ENCODE peak calls at places on chromosome 16, in six cellular contexts. V is tibial nerve; D is testis; W is CD8-positive, alpha-beta T cell; L is MM.1S; T is ascending aorta. K is an unnamed sample. For H3K4me1, the result is how much of the 10 kb centered on the place peaks cover.

GRCh38 chr16:87956771-87957279 is 5.6 kb downstream of the BANP start:
- DNase-seq in V (no peak), D (no peak), W (no peak), L (no peak), T (no peak), K (no peak)

GRCh38 chr16:52350031-52350430 is 196.9 kb downstream of the TOX3 start:
- DNase-seq in V (no peak), D (no peak), W (no peak), L (no peak), T (no peak), K (no peak)

GRCh38 chr16:58582971-58583765 is 46.5 kb downstream of the CNOT1 start:
- DNase-seq in V (no peak), D (no peak), W (no peak), L (no peak), T (no peak), K (no peak)

GRCh38 chr16:75471723-75472634 is 7.5 kb upstream of the TMEM170A start:
- DNase-seq in V (peak), D (peak), W (peak), L (peak), T (no peak), K (no peak)

GRCh38 chr16:9072806-9073341 is 18.6 kb upstream of the HAPSTR1 start:
- DNase-seq in V (no peak), D (no peak), W (no peak), L (peak), T (no peak), K (no peak)

GRCh38 chr16:88088161-88088581 is 136.9 kb downstream of the BANP start:
- DNase-seq in V (peak), D (peak), W (no peak), L (no peak), T (no peak), K (no peak)

GRCh38 chr16:1564325-1564724 is 30.9 kb downstream of the TMEM204 start:
- DNase-seq in V (no peak), D (no peak), W (no peak), L (no peak), T (no peak), K (no peak)

GRCh38 chr16:70753228-70753627 is 47.7 kb downstream of the VAC14 start:
- DNase-seq in V (no peak), D (no peak), W (no peak), L (no peak), T (no peak), K (peak)

GRCh38 chr16:27221576-27222498 is 18.5 kb downstream of the KDM8 start:
- DNase-seq in V (no peak), D (no peak), W (no peak), L (no peak), T (no peak), K (no peak)

GRCh38 chr16:88339926-88340754 is 42.6 kb upstream of the ZNF469 start:
- DNase-seq in V (no peak), D (no peak), W (no peak), L (no peak), T (no peak), K (peak)

GRCh38 chr16:68644715-68645493 is at the start of gene CDH3:
- DNase-seq in V (no peak), D (peak), W (no peak), L (no peak), T (no peak), K (no peak)

GRCh38 chr16:49094471-49094870 is 187.2 kb downstream of the CBLN1 start:
- DNase-seq in V (no peak), D (no peak), W (no peak), L (no peak), T (no peak), K (no peak)

GRCh38 chr16:48003226-48003907 is 152.4 kb downstream of the ABCC12 start:
- DNase-seq in V (peak), D (no peak), W (no peak), L (no peak), T (no peak), K (no peak)

GRCh38 chr16:70573451-70574121 is 50.0 kb downstream of the SF3B3 start:
- DNase-seq in V (peak), D (peak), W (no peak), L (no peak), T (no peak), K (no peak)

GRCh38 chr16:64292953-64293352 is 828.9 kb downstream of the CDH11 start:
- DNase-seq in V (no peak), D (no peak), W (no peak), L (no peak), T (no peak), K (no peak)

GRCh38 chr16:24753437-24753836 is 24.0 kb downstream of the TNRC6A start:
- DNase-seq in V (no peak), D (no peak), W (no peak), L (no peak), T (no peak), K (no peak)

GRCh38 chr16:74902161-74902560 is 82.8 kb downstream of the WDR59 start:
- DNase-seq in V (no peak), D (no peak), W (no peak), L (no peak), T (no peak), K (no peak)

GRCh38 chr16:72191551-72191950 is 19.6 kb upstream of the PMFBP1 start:
- DNase-seq in V (no peak), D (no peak), W (no peak), L (no peak), T (no peak), K (no peak)

GRCh38 chr16:88623858-88624257 is 14.5 kb upstream of the IL17C start:
- DNase-seq in V (no peak), D (no peak), W (no peak), L (no peak), T (no peak), K (no peak)

GRCh38 chr16:72837846-72838661 is 209.9 kb downstream of the ZFHX3 start:
- DNase-seq in V (no peak), D (no peak), W (no peak), L (no peak), T (no peak), K (no peak)

GRCh38 chr16:71807905-71808592 is 585 bp downstream of the AP1G1 start:
- DNase-seq in V (no peak), D (peak), W (no peak), L (peak), T (no peak), K (no peak)

GRCh38 chr16:82650804-82651203 is 24.0 kb downstream of the CDH13 start:
- DNase-seq in V (no peak), D (no peak), W (no peak), L (no peak), T (no peak), K (no peak)

GRCh38 chr16:69555437-69555836 is 10.3 kb upstream of the NFAT5 start:
- DNase-seq in V (no peak), D (no peak), W (no peak), L (no peak), T (no peak), K (no peak)

GRCh38 chr16:22222006-22222405 is 15.9 kb downstream of the EEF2K start:
- DNase-seq in V (no peak), D (no peak), W (no peak), L (no peak), T (no peak), K (no peak)

GRCh38 chr16:48409839-48410610 is 24.8 kb upstream of the SIAH1 start:
- DNase-seq in V (no peak), D (peak), W (no peak), L (no peak), T (no peak), K (no peak)

GRCh38 chr16:46743232-46743719 is 4.9 kb downstream of the MYLK3 start:
- DNase-seq in V (peak), D (peak), W (no peak), L (no peak), T (no peak), K (no peak)

GRCh38 chr16:27843800-27844199 is 219.7 kb downstream of the GSG1L start:
- DNase-seq in V (no peak), D (no peak), W (no peak), L (no peak), T (no peak), K (peak)

GRCh38 chr16:17258848-17259713 is 211.7 kb downstream of the XYLT1 start:
- DNase-seq in V (no peak), D (no peak), W (no peak), L (peak), T (no peak), K (no peak)

GRCh38 chr16:2919511-2920255 is 8.0 kb downstream of the FLYWCH1 start:
- DNase-seq in V (peak), D (peak), W (peak), L (peak), T (no peak), K (peak)

GRCh38 chr16:65769776-65770438 is 596.6 kb upstream of the CDH5 start:
- DNase-seq in V (no peak), D (no peak), W (no peak), L (no peak), T (no peak), K (no peak)

GRCh38 chr16:48556913-48557351 is 53.0 kb downstream of the N4BP1 start:
- DNase-seq in V (no peak), D (no peak), W (no peak), L (no peak), T (no peak), K (no peak)

GRCh38 chr16:71610447-71610846 is 15.5 kb upstream of the MARVELD3 start:
- DNase-seq in V (no peak), D (no peak), W (no peak), L (no peak), T (no peak), K (no peak)

GRCh38 chr16:88681709-88682451 is 4.4 kb downstream of the SNAI3 start:
- DNase-seq in V (peak), D (peak), W (peak), L (peak), T (no peak), K (peak)

GRCh38 chr16:64122177-64122576 is 999.7 kb downstream of the CDH11 start:
- DNase-seq in V (no peak), D (no peak), W (no peak), L (no peak), T (no peak), K (no peak)

GRCh38 chr16:4882633-4883285 is 35.5 kb downstream of the UBN1 start:
- DNase-seq in V (peak), D (peak), W (no peak), L (no peak), T (no peak), K (no peak)

DNA sequence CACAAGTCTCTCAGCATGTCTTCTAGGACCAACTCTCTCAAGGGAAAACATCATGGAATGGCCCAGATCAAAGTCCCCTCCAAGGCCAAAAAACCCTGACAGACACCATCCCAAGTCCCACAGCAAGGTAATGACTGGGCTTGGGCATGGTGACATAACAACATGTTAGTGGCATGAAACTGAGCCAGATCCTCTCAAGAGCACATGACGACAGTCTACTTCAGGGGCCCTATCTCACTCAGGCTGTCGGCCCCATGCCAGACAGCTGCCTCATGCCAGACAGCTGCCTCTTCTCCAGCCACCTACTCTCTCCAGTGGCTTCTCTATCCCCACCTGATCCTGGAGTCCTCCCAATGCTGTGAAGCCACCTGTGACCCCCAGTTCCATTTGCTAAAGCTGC is 18.4 kb downstream of the HSD11B2 start:
- DNase-seq in V (no peak), D (no peak), W (no peak), L (no peak), T (no peak), K (peak)
- H3K4me1 ChIP-seq in V (under half), D (half or more), W (under half), L (under half), T (under half), K (half or more)

GRCh38 chr16:89690392-89690901 is 4.0 kb downstream of the CDK10 start:
- DNase-seq in V (no peak), D (no peak), W (no peak), L (no peak), T (no peak), K (no peak)
- H3K4me1 ChIP-seq in V (under half), D (under half), W (under half), L (under half), T (under half), K (under half)

GRCh38 chr16:10376229-10376628 is 9.6 kb upstream of the ATF7IP2 start:
- DNase-seq in V (no peak), D (no peak), W (no peak), L (no peak), T (no peak), K (no peak)
- H3K4me1 ChIP-seq in V (under half), D (under half), W (under half), L (under half), T (under half), K (under half)

DNA sequence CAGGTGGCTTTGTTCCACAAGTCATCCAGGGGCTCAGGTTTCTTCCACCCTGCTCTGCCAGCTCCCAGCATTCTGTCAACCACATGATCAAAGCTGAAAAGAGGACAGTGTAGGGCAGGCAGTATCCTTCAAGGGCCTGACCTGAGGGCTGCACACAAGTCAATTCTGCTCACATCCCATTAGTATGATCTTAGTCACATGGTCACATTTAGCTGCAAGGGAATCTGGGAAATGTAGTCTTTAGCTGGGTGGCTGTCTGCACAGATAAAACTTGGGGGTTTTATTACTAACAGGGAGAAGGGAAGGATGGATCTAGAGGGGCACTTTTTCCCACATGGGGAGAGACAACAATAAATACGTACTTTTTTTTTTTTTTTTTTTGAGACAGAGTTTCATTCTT is 97.3 kb downstream of the SALL1 start:
- DNase-seq in V (no peak), D (no peak), W (no peak), L (no peak), T (no peak), K (no peak)
- H3K4me1 ChIP-seq in V (under half), D (under half), W (under half), L (under half), T (under half), K (under half)

DNA sequence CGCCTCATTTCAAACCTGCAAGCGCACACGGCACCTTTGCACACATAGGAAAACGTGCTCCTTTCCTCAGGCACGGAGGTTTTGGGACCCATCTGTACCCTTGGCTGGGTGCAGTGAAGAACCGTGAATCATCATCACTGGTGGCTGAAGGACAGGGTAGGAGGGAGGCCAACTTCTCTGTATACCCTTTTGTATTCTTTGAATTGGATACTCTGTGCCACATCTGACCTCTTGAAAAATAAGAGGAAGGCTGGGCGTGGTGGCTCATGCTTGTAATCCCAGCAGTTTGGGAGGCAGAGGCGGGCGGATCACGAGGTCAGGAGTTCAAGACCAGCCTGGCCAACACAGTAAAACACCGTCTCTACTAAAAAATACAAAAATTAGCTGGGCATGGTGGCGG is 11.7 kb downstream of the GPRC5B start:
- DNase-seq in V (no peak), D (peak), W (no peak), L (no peak), T (no peak), K (no peak)
- H3K4me1 ChIP-seq in V (under half), D (under half), W (under half), L (under half), T (under half), K (under half)

GRCh38 chr16:78237346-78237745 is 137.9 kb downstream of the WWOX start:
- DNase-seq in V (no peak), D (peak), W (no peak), L (no peak), T (no peak), K (no peak)

GRCh38 chr16:78244131-78244899 is 144.9 kb downstream of the WWOX start:
- DNase-seq in V (no peak), D (no peak), W (no peak), L (no peak), T (no peak), K (no peak)

GRCh38 chr16:78242231-78242630 is 142.8 kb downstream of the WWOX start:
- DNase-seq in V (no peak), D (no peak), W (no peak), L (no peak), T (no peak), K (no peak)

GRCh38 chr16:78237856-78238255 is 138.4 kb downstream of the WWOX start:
- DNase-seq in V (no peak), D (no peak), W (no peak), L (no peak), T (no peak), K (no peak)

DNA sequence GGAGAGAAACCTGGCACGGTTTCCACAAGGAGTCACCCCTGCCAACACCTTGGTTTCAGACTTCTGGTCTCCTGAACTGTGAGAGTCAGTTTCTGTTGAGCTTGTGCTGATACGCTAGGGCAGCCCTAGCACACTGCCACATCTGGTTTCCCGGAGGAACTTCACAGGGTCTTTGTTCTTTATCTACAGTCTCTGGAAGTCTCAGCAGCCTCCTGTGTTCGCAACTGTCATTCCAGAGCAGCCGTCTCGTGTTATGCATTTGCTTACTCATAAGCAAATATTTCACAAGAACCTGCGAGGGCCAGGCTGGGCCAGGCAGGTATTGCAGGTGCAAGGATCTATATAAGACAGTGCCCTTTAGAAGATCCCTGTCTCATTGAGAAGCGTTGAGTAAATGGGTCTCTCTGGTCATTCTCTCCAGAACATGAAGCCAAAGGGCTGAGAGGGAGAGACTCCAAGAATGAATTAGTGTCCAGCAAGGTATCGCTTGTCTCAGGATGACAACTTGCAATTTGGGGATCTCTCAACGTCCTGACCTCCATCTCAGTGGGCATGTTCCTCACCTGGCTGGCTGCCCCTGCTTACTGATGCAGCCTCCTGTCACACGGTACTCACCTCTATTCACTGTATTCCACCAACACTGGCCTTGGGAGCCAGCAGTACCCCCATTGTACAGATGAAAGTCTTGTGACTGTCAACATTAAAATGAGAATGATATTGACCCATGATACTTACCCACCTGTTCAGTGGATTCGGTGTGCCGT is 141.2 kb downstream of the WWOX start:
- DNase-seq in V (no peak), D (no peak), W (no peak), L (no peak), T (no peak), K (no peak)
- H3K4me1 ChIP-seq in V (under half), D (under half), W (under half), L (under half), T (under half), K (under half)

GRCh38 chr16:57271063-57271345 is 13.5 kb downstream of the PLLP start:
- DNase-seq in V (no peak), D (no peak), W (no peak), L (no peak), T (no peak), K (no peak)

GRCh38 chr16:57268804-57269800 is 15.4 kb downstream of the PLLP start:
- DNase-seq in V (no peak), D (peak), W (no peak), L (no peak), T (no peak), K (peak)

GRCh38 chr16:57271867-57272495 is 12.5 kb downstream of the PLLP start:
- DNase-seq in V (no peak), D (no peak), W (no peak), L (no peak), T (no peak), K (peak)

GRCh38 chr16:57273359-57273758 is 11.1 kb downstream of the PLLP start:
- DNase-seq in V (no peak), D (no peak), W (no peak), L (no peak), T (no peak), K (no peak)

GRCh38 chr16:57270221-57271062 is 14.0 kb downstream of the PLLP start:
- DNase-seq in V (no peak), D (no peak), W (no peak), L (no peak), T (no peak), K (peak)
- H3K4me1 ChIP-seq in V (under half), D (half or more), W (under half), L (under half), T (under half), K (under half)

GRCh38 chr16:85940214-85940613 is 41.3 kb downstream of the IRF8 start:
- DNase-seq in V (no peak), D (no peak), W (no peak), L (no peak), T (no peak), K (no peak)
- H3K4me1 ChIP-seq in V (under half), D (under half), W (under half), L (under half), T (under half), K (under half)